ENCODE peak calls at places on chromosomes 5 and 9, in nine cellular contexts. Q is A549, N is PC-3, O is cardiac muscle cell, X is choroid plexus epithelial cell, R is heart right ventricle, L is fibroblast of lung, Z is H1, K is fibroblast of mammary gland. E is an unnamed sample.

GRCh38 chr9:110142868-110143866 is 64.8 kb downstream of the C9orf152 start:
- DNase-seq in Q (peak; percentile 51), N (peak; percentile 6), O (peak; percentile 35), X (peak; percentile 43), R (no peak), L (no peak), Z (no peak), K (no peak), E (no peak)

GRCh38 chr5:134139377-134139851 is 24.9 kb downstream of the TCF7 start:
- DNase-seq in Q (no peak), N (no peak), O (no peak), X (no peak), R (no peak), L (no peak), Z (no peak), K (peak; percentile 38), E (no peak)

GRCh38 chr5:149438711-149439132 is 59.6 kb upstream of the IL17B start:
- DNase-seq in Q (no peak), N (peak; percentile 91), O (no peak), X (no peak), R (no peak), L (no peak), Z (no peak), K (no peak), E (no peak)

GRCh38 chr5:140345919-140346347 is 470 bp downstream of the HBEGF start:
- DNase-seq in Q (peak; percentile 51), N (peak; percentile 56), O (peak; percentile 74), X (peak; percentile 71), R (peak; percentile 74), L (peak; percentile 58), Z (no peak), K (peak; percentile 63), E (no peak)

GRCh38 chr9:86908261-86908660 is 39.0 kb downstream of the GAS1 start:
- DNase-seq in Q (no peak), N (no peak), O (no peak), X (no peak), R (no peak), L (no peak), Z (no peak), K (no peak), E (no peak)

GRCh38 chr9:111527347-111527746 is 2.4 kb downstream of the ZNF483 start:
- DNase-seq in Q (no peak), N (no peak), O (no peak), X (no peak), R (no peak), L (no peak), Z (no peak), K (no peak), E (no peak)

GRCh38 chr9:77843088-77843985 is 188.3 kb downstream of the GNAQ start:
- DNase-seq in Q (no peak), N (no peak), O (no peak), X (no peak), R (no peak), L (no peak), Z (no peak), K (no peak), E (no peak)

GRCh38 chr9:92992549-92992948 is 45.2 kb downstream of the FGD3 start:
- DNase-seq in Q (no peak), N (no peak), O (no peak), X (peak; percentile 56), R (no peak), L (no peak), Z (peak; percentile 38), K (no peak), E (no peak)

GRCh38 chr9:105114956-105115728 is 129.3 kb upstream of the SLC44A1 start:
- DNase-seq in Q (no peak), N (peak; percentile 40), O (peak; percentile 76), X (peak; percentile 18), R (peak; percentile 17), L (peak; percentile 37), Z (no peak), K (no peak), E (peak; percentile 32)

GRCh38 chr9:26975728-26976707 is 19.8 kb downstream of the IFT74 start:
- DNase-seq in Q (peak; percentile 72), N (peak; percentile 47), O (peak; percentile 60), X (peak; percentile 76), R (peak; percentile 31), L (peak; percentile 51), Z (peak; percentile 74), K (peak; percentile 73), E (no peak)

GRCh38 chr9:4225291-4226119 is 74.4 kb downstream of the GLIS3 start:
- DNase-seq in Q (peak; percentile 34), N (peak; percentile 71), O (peak; percentile 56), X (peak; percentile 81), R (no peak), L (peak; percentile 52), Z (no peak), K (peak; percentile 92), E (peak; percentile 65)

GRCh38 chr5:179758905-179759304 is 26.3 kb downstream of the MAML1 start:
- DNase-seq in Q (no peak), N (no peak), O (no peak), X (no peak), R (no peak), L (no peak), Z (no peak), K (no peak), E (no peak)

GRCh38 chr5:172833691-172834569 is at the start of gene ERGIC1:
- DNase-seq in Q (peak; percentile 84), N (peak; percentile 81), O (peak; percentile 92), X (peak; percentile 83), R (peak; percentile 88), L (peak; percentile 80), Z (no peak), K (peak; percentile 74), E (no peak)

GRCh38 chr5:83026507-83026906 is 50.7 kb downstream of the TMEM167A start:
- DNase-seq in Q (no peak), N (no peak), O (no peak), X (no peak), R (no peak), L (no peak), Z (no peak), K (no peak), E (no peak)

GRCh38 chr9:97980479-97980803 is 2.7 kb upstream of the ANP32B start:
- DNase-seq in Q (no peak), N (no peak), O (peak; percentile 43), X (no peak), R (peak; percentile 48), L (peak; percentile 69), Z (no peak), K (peak; percentile 53), E (no peak)

GRCh38 chr9:97982191-97982718 is 886 bp upstream of the ANP32B start:
- DNase-seq in Q (no peak), N (no peak), O (no peak), X (peak; percentile 28), R (no peak), L (peak; percentile 21), Z (no peak), K (peak; percentile 33), E (no peak)

GRCh38 chr9:97982719-97983523 is at the start of gene ANP32B:
- DNase-seq in Q (peak; percentile 90), N (peak; percentile 85), O (peak; percentile 96), X (peak; percentile 92), R (peak; percentile 90), L (peak; percentile 92), Z (peak; percentile 46), K (peak; percentile 79), E (no peak)

GRCh38 chr9:97980918-97981827 is 2.0 kb upstream of the ANP32B start:
- DNase-seq in Q (no peak), N (no peak), O (no peak), X (no peak), R (peak; percentile 41), L (peak; percentile 10), Z (no peak), K (peak; percentile 51), E (no peak)

GRCh38 chr9:97981828-97982164 is 1.3 kb upstream of the ANP32B start:
- DNase-seq in Q (no peak), N (no peak), O (no peak), X (peak; percentile 36), R (no peak), L (peak; percentile 9), Z (no peak), K (peak; percentile 41), E (no peak)
- H3K4me3 ChIP-seq in Q (peak overlapping the region; percentile 86), N (peak overlapping the region; percentile 92), O (no peak overlapping the region), X (no peak overlapping the region), R (no peak overlapping the region), L (peak overlapping the region; percentile 67), Z (no peak overlapping the region), K (no peak overlapping the region), E (no peak overlapping the region)

GRCh38 chr5:38835887-38836286 is 9.9 kb upstream of the OSMR start:
- DNase-seq in Q (no peak), N (peak; percentile 31), O (peak; percentile 89), X (peak; percentile 84), R (no peak), L (peak; percentile 34), Z (no peak), K (peak; percentile 78), E (no peak)

GRCh38 chr5:38830521-38831051 is 15.2 kb upstream of the OSMR start:
- DNase-seq in Q (no peak), N (peak; percentile 93), O (no peak), X (peak; percentile 54), R (no peak), L (peak; percentile 51), Z (no peak), K (peak; percentile 80), E (no peak)

GRCh38 chr5:38831117-38831516 is 14.7 kb upstream of the OSMR start:
- DNase-seq in Q (no peak), N (peak; percentile 80), O (no peak), X (no peak), R (no peak), L (no peak), Z (no peak), K (no peak), E (no peak)

GRCh38 chr5:38832810-38833209 is 13.0 kb upstream of the OSMR start:
- DNase-seq in Q (no peak), N (no peak), O (no peak), X (no peak), R (no peak), L (no peak), Z (no peak), K (no peak), E (no peak)

DNA sequence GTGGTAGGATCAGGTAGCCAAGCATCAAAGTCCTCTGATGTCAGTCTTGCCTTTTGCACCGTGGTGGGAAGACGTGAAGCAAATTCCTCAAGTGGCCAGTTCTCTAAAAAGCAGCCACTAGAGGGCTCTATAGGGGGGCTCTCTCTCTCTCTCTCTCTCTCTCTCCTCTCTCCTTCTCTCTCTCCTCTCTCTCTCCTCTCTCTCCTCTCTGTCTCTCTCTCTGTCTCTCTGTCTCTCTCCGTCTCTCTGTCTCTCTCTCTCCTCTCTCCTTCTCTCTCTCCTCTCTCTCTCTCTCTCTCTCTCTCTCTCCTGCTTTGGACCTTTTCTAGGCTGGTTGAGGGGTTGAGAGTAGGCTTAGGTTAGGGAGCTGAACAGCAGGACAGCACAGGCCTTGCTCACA is 13.9 kb upstream of the OSMR start:
- DNase-seq in Q (peak; percentile 66), N (peak; percentile 58), O (peak; percentile 75), X (peak; percentile 79), R (no peak), L (peak; percentile 66), Z (no peak), K (peak; percentile 69), E (no peak)
- TF ChIP-seq CTCF in Q (peak; percentile 50), N (peak; percentile 73), O (peak; percentile 68), X (peak; percentile 76), R (peak; percentile 48), L (peak; percentile 66), Z (peak; percentile 13), K (peak; percentile 64), E (peak; percentile 52)

GRCh38 chr9:130174025-130174424 is 1.8 kb downstream of the NCS1 start:
- DNase-seq in Q (no peak), N (no peak), O (no peak), X (no peak), R (no peak), L (no peak), Z (no peak), K (no peak), E (no peak)
- H3K4me3 ChIP-seq in Q (peak overlapping the region; percentile 86), N (peak overlapping the region; percentile 75), O (peak overlapping the region; percentile 97), X (peak overlapping the region; percentile 65), R (no peak overlapping the region), L (peak overlapping the region; percentile 67), Z (peak overlapping the region; percentile 80), K (peak overlapping the region; percentile 59), E (peak overlapping the region; percentile 58)

GRCh38 chr5:147464211-147464610 is 45.7 kb downstream of the DPYSL3 start:
- DNase-seq in Q (peak; percentile 49), N (peak; percentile 57), O (peak; percentile 71), X (peak; percentile 83), R (no peak), L (peak; percentile 66), Z (no peak), K (peak; percentile 66), E (no peak)
- TF ChIP-seq CTCF in Q (peak; percentile 33), N (peak; percentile 67), O (peak; percentile 57), X (peak; percentile 82), R (peak; percentile 58), L (peak; percentile 30), Z (peak; percentile 7), K (peak; percentile 58), E (peak; percentile 54)

E was measured in HFF-Myc.